ENCODE peak calls at places on chromosomes 6 and 20, in five cellular contexts. F is nephron progenitor cell; U is T1000; T is ELR; K is CD4-positive, alpha-beta memory T cell. H is an unnamed sample.

GRCh38 chr6:86154852-86155251 is 512.2 kb upstream of the SYNCRIP start:
- DNase-seq in F (no peak), U (no peak), T (no peak), K (no peak), H (no peak)

GRCh38 chr20:52749020-52749419 is 223.1 kb upstream of the TSHZ2 start:
- DNase-seq in F (no peak), U (no peak), T (no peak), K (no peak), H (peak; percentile 10)

GRCh38 chr6:3209114-3210023 is 18.1 kb downstream of the TUBB2B start:
- DNase-seq in F (no peak), U (peak; percentile 88), T (peak; percentile 99), K (no peak), H (peak; percentile 68)

GRCh38 chr6:90406142-90406794 is 109.6 kb upstream of the BACH2 start:
- DNase-seq in F (no peak), U (no peak), T (peak; percentile 80), K (no peak), H (no peak)

GRCh38 chr6:148789991-148790390 is 43.2 kb downstream of the UST start:
- DNase-seq in F (no peak), U (no peak), T (no peak), K (no peak), H (no peak)

GRCh38 chr6:111852704-111853103 is 20.5 kb downstream of the FYN start:
- DNase-seq in F (no peak), U (no peak), T (no peak), K (no peak), H (no peak)

GRCh38 chr6:110822248-110822647 is 7.0 kb upstream of the CDK19 start:
- DNase-seq in F (no peak), U (no peak), T (no peak), K (no peak), H (no peak)

GRCh38 chr20:11166716-11167115 is 492.9 kb upstream of the JAG1 start:
- DNase-seq in F (no peak), U (no peak), T (no peak), K (no peak), H (no peak)